ENCODE peak calls at places on chromosome 6, in four cellular contexts. M is AG09319, Y is ovary, D is HT1080. L is an unnamed sample.

GRCh38 chr6:37669887-37670437 is 27.7 kb downstream of the MDGA1 start:
- DNase-seq in M (no peak), D (no peak), Y (no peak), L (no peak)

GRCh38 chr6:89895273-89895874 is 1.1 kb downstream of the GJA10 start:
- DNase-seq in Y (no peak), M (peak; percentile 1), D (peak; percentile 53), L (no peak)

GRCh38 chr6:35663447-35664235 is 25.1 kb downstream of the FKBP5 start:
- DNase-seq in D (peak; percentile 76), M (no peak), Y (no peak), L (no peak)

GRCh38 chr6:15786846-15787245 is 124.0 kb upstream of the DTNBP1 start:
- DNase-seq in M (no peak), Y (no peak), D (no peak), L (no peak)

GRCh38 chr6:16591681-16592549 is 169.3 kb downstream of the ATXN1 start:
- DNase-seq in Y (no peak), D (no peak), M (no peak), L (no peak)

GRCh38 chr6:144439016-144439415 is 153.9 kb downstream of the UTRN start:
- DNase-seq in M (no peak), D (no peak), Y (no peak), L (no peak)

GRCh38 chr6:1787109-1787466 is 177.4 kb downstream of the FOXC1 start:
- DNase-seq in D (no peak), M (no peak), Y (no peak), L (no peak)

GRCh38 chr6:78605909-78606446 is 261.4 kb upstream of the IRAK1BP1 start:
- DNase-seq in D (peak; percentile 60), Y (no peak), M (no peak), L (no peak)

GRCh38 chr6:90175627-90176538 is 120.8 kb downstream of the BACH2 start:
- DNase-seq in Y (no peak), M (no peak), D (no peak), L (no peak)

GRCh38 chr6:148509789-148510581 is 167.3 kb downstream of the SASH1 start:
- DNase-seq in Y (no peak), D (peak; percentile 74), M (peak; percentile 98), L (no peak)

GRCh38 chr6:31407699-31408098 is 4.3 kb downstream of the MICA start:
- DNase-seq in D (peak; percentile 75), M (peak; percentile 10), Y (no peak), L (no peak)

GRCh38 chr6:52877786-52878185 is 31.7 kb downstream of the GSTA3 start:
- DNase-seq in Y (no peak), D (no peak), M (no peak), L (no peak)

GRCh38 chr6:131191590-131191989 is 56.3 kb downstream of the AKAP7 start:
- DNase-seq in M (no peak), Y (no peak), D (no peak), L (no peak)

GRCh38 chr6:87808005-87808757 is 106.1 kb upstream of the AKIRIN2 start:
- DNase-seq in Y (no peak), D (peak; percentile 86), M (no peak), L (no peak)

GRCh38 chr6:657743-658142 is 843 bp upstream of the HUS1B start:
- DNase-seq in D (no peak), Y (no peak), M (no peak), L (no peak)

GRCh38 chr6:92110390-92110789 is 1309.0 kb downstream of the EPHA7 start:
- DNase-seq in D (no peak), M (no peak), Y (no peak), L (no peak)

GRCh38 chr6:165587206-165587605 is 75.8 kb downstream of the PDE10A start:
- DNase-seq in M (no peak), D (no peak), Y (no peak), L (no peak)

GRCh38 chr6:113936093-113936934 is 34.6 kb downstream of the HDAC2 start:
- DNase-seq in M (peak; percentile 38), D (peak; percentile 62), Y (no peak), L (no peak)

GRCh38 chr6:10901751-10902150 is 14.9 kb downstream of the SYCP2L start:
- DNase-seq in Y (no peak), M (no peak), D (no peak), L (no peak)

GRCh38 chr6:90790696-90791095 is 203.8 kb upstream of the MAP3K7 start:
- DNase-seq in Y (no peak), M (no peak), D (peak; percentile 82), L (no peak)